ENCODE peak calls at places on chromosomes 13 and 19, in nine cellular contexts. Y is mucosa of descending colon; C is pancreas; E is fibroblast of lung; B is PC-9; D is HFF-Myc; U is A549; Q is left ventricle myocardium inferior; X is CD8-positive, alpha-beta memory T cell. J is an unnamed sample.

GRCh38 chr19:17749912-17750317 is 1.4 kb upstream of the FCHO1 start:
- DNase-seq in Y (no peak), C (no peak), E (no peak), B (no peak), D (no peak), U (no peak), Q (no peak), X (peak), J (no peak)

GRCh38 chr13:85853901-85854663 is 54.9 kb upstream of the SLITRK6 start:
- DNase-seq in Y (no peak), C (no peak), E (no peak), B (no peak), D (no peak), U (no peak), Q (no peak), X (no peak), J (no peak)

GRCh38 chr13:96033220-96034015 is 19.8 kb downstream of the UGGT2 start:
- DNase-seq in Y (no peak), C (peak), E (no peak), B (no peak), D (no peak), U (no peak), Q (no peak), X (no peak), J (no peak)

GRCh38 chr13:52070929-52071523 is 46.5 kb downstream of the UTP14C start:
- DNase-seq in Y (no peak), C (no peak), E (peak), B (no peak), D (peak), U (no peak), Q (no peak), X (no peak), J (no peak)

GRCh38 chr19:56294557-56294956 is 20.1 kb downstream of the ZSCAN5A start:
- DNase-seq in Y (no peak), C (no peak), E (no peak), B (no peak), D (no peak), U (no peak), Q (no peak), X (no peak), J (no peak)

GRCh38 chr19:45187421-45188100 is 9.0 kb downstream of the BLOC1S3 start:
- DNase-seq in Y (no peak), C (no peak), E (no peak), B (no peak), D (no peak), U (peak), Q (no peak), X (peak), J (peak)

GRCh38 chr13:40060318-40061007 is 405.0 kb downstream of the COG6 start:
- DNase-seq in Y (no peak), C (peak), E (peak), B (no peak), D (no peak), U (no peak), Q (peak), X (no peak), J (peak)

GRCh38 chr19:48746738-48747575 is at the start of gene IZUMO1:
- DNase-seq in Y (no peak), C (peak), E (peak), B (peak), D (peak), U (peak), Q (peak), X (peak), J (peak)

GRCh38 chr13:106493569-106493968 is 41.9 kb downstream of the EFNB2 start:
- DNase-seq in Y (no peak), C (no peak), E (no peak), B (no peak), D (no peak), U (no peak), Q (no peak), X (no peak), J (no peak)

GRCh38 chr19:3798137-3798536 is 12.0 kb upstream of the MATK start:
- DNase-seq in Y (no peak), C (no peak), E (no peak), B (no peak), D (no peak), U (no peak), Q (no peak), X (peak), J (no peak)

GRCh38 chr19:5929646-5930045 is 15.6 kb downstream of the CAPS start:
- DNase-seq in Y (no peak), C (no peak), E (no peak), B (no peak), D (no peak), U (no peak), Q (no peak), X (no peak), J (no peak)

GRCh38 chr19:2578391-2578826 is 102.5 kb downstream of the GADD45B start:
- DNase-seq in Y (no peak), C (peak), E (peak), B (peak), D (no peak), U (peak), Q (peak), X (no peak), J (no peak)

GRCh38 chr13:24135674-24136300 is 24.7 kb upstream of the SPATA13 start:
- DNase-seq in Y (no peak), C (no peak), E (peak), B (no peak), D (no peak), U (no peak), Q (no peak), X (no peak), J (no peak)

GRCh38 chr13:24274452-24274971 is 34.9 kb upstream of the C1QTNF9 start:
- DNase-seq in Y (no peak), C (no peak), E (peak), B (no peak), D (no peak), U (no peak), Q (peak), X (peak), J (peak)

DNA sequence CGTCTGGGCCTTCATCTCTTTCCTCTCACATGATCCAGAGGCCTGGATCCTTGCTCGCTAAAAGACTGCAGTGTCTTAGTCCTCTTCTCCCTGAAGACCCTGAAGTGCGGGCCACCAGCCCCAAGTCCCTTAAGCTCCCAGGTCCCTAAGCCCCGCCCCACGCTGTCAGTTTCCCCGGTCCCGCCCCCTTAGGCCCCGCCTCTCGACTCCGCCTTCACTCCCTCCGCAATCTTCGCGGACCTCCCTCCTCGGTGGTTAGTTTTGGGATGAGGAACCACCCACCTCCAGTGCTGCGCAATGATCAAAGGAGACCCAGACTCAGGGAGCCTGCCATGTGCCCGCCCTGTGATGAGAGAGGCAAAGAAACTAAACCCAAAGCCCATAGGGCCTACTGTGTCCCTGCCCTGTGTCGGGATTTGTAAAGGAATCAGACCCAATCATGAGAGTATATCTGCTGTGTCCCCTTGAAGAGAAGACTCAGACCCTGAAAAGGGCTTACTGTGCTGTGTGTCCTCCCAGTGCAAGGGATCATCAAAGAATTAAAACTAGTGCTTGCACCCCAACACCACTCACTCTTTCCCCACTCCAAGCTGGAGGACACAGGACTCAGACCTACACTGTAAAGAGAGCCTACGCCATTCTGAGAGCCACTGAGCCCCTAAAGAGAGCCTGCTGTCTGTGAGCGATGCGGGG is 3.0 kb upstream of the COX6B1 start:
- DNase-seq in Y (peak), C (peak), E (peak), B (no peak), D (no peak), U (peak), Q (peak), X (peak), J (peak)
- H3K4me3 ChIP-seq in Y (peak), C (peak), E (peak), B (peak), D (peak), U (peak), Q (peak), X (peak), J (peak)

DNA sequence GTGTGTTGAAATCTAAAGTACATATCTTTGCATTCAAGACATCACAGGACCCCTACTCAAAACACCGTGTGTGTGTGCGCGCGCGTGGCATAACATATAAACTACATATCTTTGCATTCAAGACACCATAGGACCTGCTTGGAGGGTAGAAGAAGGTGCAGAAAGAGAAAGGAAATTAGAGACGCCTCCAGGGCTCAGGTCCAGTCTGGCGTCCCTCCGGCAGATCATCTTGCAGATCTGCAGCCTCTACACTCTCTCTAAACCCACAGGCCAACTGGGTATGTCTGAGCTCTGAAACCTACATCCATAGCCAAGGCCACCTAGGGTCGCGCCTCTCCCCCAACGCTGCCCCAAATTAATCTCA is 659 bp upstream of the PAFAH1B3 start:
- DNase-seq in Y (no peak), C (no peak), E (no peak), B (no peak), D (no peak), U (no peak), Q (no peak), X (no peak), J (no peak)
- H3K4me3 ChIP-seq in Y (no peak), C (no peak), E (peak), B (peak), D (peak), U (peak), Q (peak), X (peak), J (peak)

GRCh38 chr19:35040826-35041547 is 534 bp upstream of the HPN start:
- DNase-seq in Y (peak), C (peak), E (peak), B (no peak), D (no peak), U (no peak), Q (peak), X (no peak), J (peak)
- H3K4me3 ChIP-seq in Y (no peak), C (peak), E (no peak), B (peak), D (no peak), U (no peak), Q (peak), X (peak), J (peak)

GRCh38 chr13:113291997-113292862 is 4.8 kb upstream of the LAMP1 start:
- DNase-seq in Y (no peak), C (no peak), E (peak), B (peak), D (no peak), U (no peak), Q (peak), X (peak), J (no peak)
- H3K4me3 ChIP-seq in Y (no peak), C (peak), E (peak), B (peak), D (peak), U (no peak), Q (peak), X (peak), J (peak)

J was measured in dorsolateral prefrontal cortex.